ENCODE peak calls at places on chromosomes 4 and X, in five cellular contexts. B, P, L, J and U are unnamed samples.

GRCh38 chrX:39730671-39731389 is 366.9 kb downstream of the BCOR start:
- DNase-seq in B (peak; percentile 65), P (peak; percentile 42), L (peak; percentile 86), J (peak; percentile 36), U (peak; percentile 85)

GRCh38 chr4:171847751-171848150 is 34.5 kb downstream of the GALNTL6 start:
- DNase-seq in B (no peak), P (no peak), L (no peak), J (no peak), U (no peak)

GRCh38 chrX:132671229-132671641 is 182.4 kb upstream of the MBNL3 start:
- DNase-seq in B (no peak), P (no peak), L (no peak), J (no peak), U (no peak)

GRCh38 chr4:156291317-156291716 is 337.7 kb upstream of the CTSO start:
- DNase-seq in B (no peak), P (no peak), L (peak; percentile 36), J (no peak), U (no peak)

GRCh38 chrX:68929332-68930150 is 100.7 kb downstream of the EFNB1 start:
- DNase-seq in B (no peak), P (no peak), L (peak; percentile 75), J (no peak), U (peak; percentile 52)

GRCh38 chr4:37758226-37758625 is 68.3 kb upstream of the PGM2 start:
- DNase-seq in B (no peak), P (no peak), L (no peak), J (no peak), U (no peak)

GRCh38 chrX:66013195-66013816 is 26.6 kb downstream of the VSIG4 start:
- DNase-seq in B (no peak), P (no peak), L (no peak), J (no peak), U (no peak)

GRCh38 chrX:26581086-26581485 is 365.1 kb downstream of the MAGEB5 start:
- DNase-seq in B (no peak), P (no peak), L (no peak), J (no peak), U (no peak)

GRCh38 chrX:19457662-19458061 is 57.6 kb downstream of the MAP3K15 start:
- DNase-seq in B (no peak), P (no peak), L (no peak), J (no peak), U (no peak)

GRCh38 chr4:71777891-71778290 is 6.0 kb downstream of the GC start:
- DNase-seq in B (no peak), P (no peak), L (no peak), J (no peak), U (no peak)

GRCh38 chr4:148431401-148431800 is 10.8 kb downstream of the NR3C2 start:
- DNase-seq in B (no peak), P (no peak), L (no peak), J (no peak), U (no peak)

GRCh38 chrX:69379412-69379811 is 124.7 kb upstream of the NALF2 start:
- DNase-seq in B (no peak), P (no peak), L (no peak), J (no peak), U (no peak)

GRCh38 chrX:150347471-150347870 is 15.6 kb upstream of the MAMLD1 start:
- DNase-seq in B (no peak), P (no peak), L (no peak), J (no peak), U (no peak)

GRCh38 chr4:104966349-104967033 is 180.2 kb upstream of the TET2 start:
- DNase-seq in B (no peak), P (no peak), L (no peak), J (no peak), U (no peak)

GRCh38 chr4:3802571-3803474 is 36.6 kb downstream of the ADRA2C start:
- DNase-seq in B (no peak), P (no peak), L (no peak), J (no peak), U (peak; percentile 63)

GRCh38 chrX:17579021-17579420 is 158.3 kb upstream of the SCML1 start:
- DNase-seq in B (no peak), P (no peak), L (no peak), J (no peak), U (no peak)

GRCh38 chr4:152628128-152628527 is 51.7 kb downstream of the TMEM154 start:
- DNase-seq in B (no peak), P (no peak), L (no peak), J (no peak), U (no peak)

GRCh38 chr4:6991771-6992557 is 51.2 kb upstream of the TADA2B start:
- DNase-seq in B (no peak), P (no peak), L (peak; percentile 51), J (no peak), U (no peak)

GRCh38 chr4:57051100-57051499 is 59.1 kb downstream of the IGFBP7 start:
- DNase-seq in B (no peak), P (no peak), L (no peak), J (no peak), U (no peak)

GRCh38 chrX:129654652-129655546 is at the start of gene APLN:
- DNase-seq in B (peak; percentile 67), P (peak; percentile 46), L (no peak), J (peak; percentile 32), U (no peak)

GRCh38 chrX:96591418-96591817 is 93.2 kb upstream of the DIAPH2 start:
- DNase-seq in B (no peak), P (no peak), L (no peak), J (no peak), U (no peak)

GRCh38 chrX:46375831-46376230 is 169.4 kb downstream of the ZNF674 start:
- DNase-seq in B (no peak), P (no peak), L (no peak), J (no peak), U (no peak)

GRCh38 chrX:46381630-46382029 is 163.6 kb downstream of the ZNF674 start:
- DNase-seq in B (no peak), P (no peak), L (no peak), J (peak; percentile 38), U (no peak)

GRCh38 chrX:37872303-37872655 is 24.9 kb upstream of the DYNLT3 start:
- DNase-seq in B (no peak), P (no peak), L (peak; percentile 4), J (no peak), U (no peak)

GRCh38 chr4:68271851-68272756 is 26.6 kb upstream of the TMPRSS11B start:
- DNase-seq in B (no peak), P (peak; percentile 28), L (peak; percentile 29), J (peak; percentile 10), U (no peak)

GRCh38 chrX:357035-357692 is 29.5 kb downstream of the PPP2R3B start:
- DNase-seq in B (peak; percentile 18), P (no peak), L (no peak), J (no peak), U (peak; percentile 55)

GRCh38 chrX:13933851-13934250 is 95.8 kb downstream of the GEMIN8 start:
- DNase-seq in B (no peak), P (no peak), L (no peak), J (no peak), U (no peak)